ENCODE peak calls at places on chromosomes 3 and 15, in nine cellular contexts. E is CD8-positive, alpha-beta T cell; I is OCI-LY7; T is activated CD4-positive, alpha-beta T cell treated with anti-CD3 and anti-CD28 coated beads, Interleukin-2, amount 50 U/mL, for 48 hours; V is stimulated activated CD8-positive, alpha-beta memory T cell treated with anti-CD3 and anti-CD28 coated beads, Interleukin-12 subunit alpha, Interleukin-12 subunit beta, amount 100 ng/mL, for 1 hour; Y is GM13977; D is HCEC 1CT; X is hepatic stellate cell; C is C1 segment of cervical spinal cord. O is an unnamed sample.

GRCh38 chr3:31358473-31359075 is 174.2 kb upstream of the STT3B start:
- DNase-seq in E (no peak), I (no peak), T (no peak), V (no peak), Y (no peak), D (no peak), X (no peak), C (no peak), O (no peak)

GRCh38 chr3:37762698-37763097 is 99.0 kb upstream of the CTDSPL start:
- DNase-seq in E (no peak), I (no peak), T (no peak), V (no peak), Y (no peak), D (no peak), X (no peak), C (no peak), O (no peak)

GRCh38 chr15:74873756-74874424 is 725 bp upstream of the SCAMP2 start:
- DNase-seq in E (no peak), I (peak; percentile 37), T (no peak), V (no peak), Y (no peak), D (no peak), X (peak; percentile 30), C (no peak), O (no peak)

GRCh38 chr3:143763568-143764162 is 84.6 kb downstream of the SLC9A9 start:
- DNase-seq in E (no peak), I (no peak), T (no peak), V (no peak), Y (no peak), D (peak; percentile 28), X (no peak), C (no peak), O (no peak)

GRCh38 chr3:188929138-188929537 is 242.6 kb upstream of the TPRG1 start:
- DNase-seq in E (no peak), I (no peak), T (no peak), V (no peak), Y (no peak), D (no peak), X (no peak), C (no peak), O (no peak)

GRCh38 chr15:88932271-88932874 is 19.2 kb upstream of the MFGE8 start:
- DNase-seq in E (no peak), I (no peak), T (no peak), V (no peak), Y (no peak), D (no peak), X (no peak), C (peak; percentile 37), O (no peak)

GRCh38 chr3:38829404-38829803 is 13.4 kb upstream of the SCN10A start:
- DNase-seq in E (no peak), I (no peak), T (no peak), V (no peak), Y (no peak), D (peak; percentile 78), X (peak; percentile 85), C (no peak), O (no peak)

GRCh38 chr3:129365779-129366178 is 62.7 kb downstream of the EFCAB12 start:
- DNase-seq in E (no peak), I (no peak), T (no peak), V (no peak), Y (no peak), D (no peak), X (no peak), C (no peak), O (no peak)

GRCh38 chr3:122890077-122890484 is 95.2 kb downstream of the SLC49A4 start:
- DNase-seq in E (no peak), I (peak; percentile 13), T (peak; percentile 6), V (no peak), Y (peak; percentile 53), D (no peak), X (no peak), C (peak; percentile 61), O (no peak)

GRCh38 chr3:151971814-151972579 is 98.6 kb downstream of the SUCNR1 start:
- DNase-seq in E (no peak), I (no peak), T (no peak), V (no peak), Y (no peak), D (no peak), X (no peak), C (no peak), O (no peak)

GRCh38 chr15:51223771-51224229 is 114.6 kb downstream of the CYP19A1 start:
- DNase-seq in E (no peak), I (no peak), T (no peak), V (no peak), Y (no peak), D (peak; percentile 95), X (peak; percentile 55), C (no peak), O (no peak)